ENCODE peak calls at places on chromosome 13, in eight cellular contexts. U, O, T, A, J, S, I and X are unnamed samples.

GRCh38 chr13:104086759-104087158 is 1020.5 kb upstream of the SLC10A2 start:
- DNase-seq in U (peak; percentile 58), O (no peak), T (no peak), A (no peak), J (no peak), S (no peak), I (no peak), X (no peak)

GRCh38 chr13:83906240-83906820 is 24.1 kb upstream of the SLITRK1 start:
- DNase-seq in U (no peak), O (no peak), T (no peak), A (no peak), J (no peak), S (no peak), I (no peak), X (no peak)

GRCh38 chr13:66943530-66943929 is 286.6 kb downstream of the PCDH9 start:
- DNase-seq in U (no peak), O (no peak), T (no peak), A (no peak), J (no peak), S (no peak), I (no peak), X (no peak)

GRCh38 chr13:44237276-44237767 is 136.3 kb upstream of the SERP2 start:
- DNase-seq in U (peak; percentile 97), O (peak; percentile 65), T (peak; percentile 93), A (peak; percentile 93), J (no peak), S (peak; percentile 9), I (no peak), X (no peak)

GRCh38 chr13:30105381-30105780 is 202.0 kb downstream of the KATNAL1 start:
- DNase-seq in U (no peak), O (no peak), T (no peak), A (no peak), J (no peak), S (no peak), I (no peak), X (no peak)

GRCh38 chr13:70027551-70027950 is 80.1 kb upstream of the ATXN8OS start:
- DNase-seq in U (no peak), O (no peak), T (no peak), A (no peak), J (no peak), S (no peak), I (no peak), X (no peak)

GRCh38 chr13:23739597-23739996 is 149.6 kb downstream of the MIPEP start:
- DNase-seq in U (peak; percentile 8), O (no peak), T (no peak), A (no peak), J (no peak), S (no peak), I (no peak), X (no peak)

GRCh38 chr13:101965096-101965495 is 436.8 kb downstream of the FGF14 start:
- DNase-seq in U (no peak), O (no peak), T (no peak), A (no peak), J (no peak), S (no peak), I (no peak), X (no peak)

GRCh38 chr13:112724788-112725345 is 35.0 kb downstream of the ATP11A start:
- DNase-seq in U (no peak), O (no peak), T (no peak), A (no peak), J (no peak), S (no peak), I (no peak), X (no peak)

GRCh38 chr13:36214163-36214921 is at the start of gene SOHLH2:
- DNase-seq in U (no peak), O (no peak), T (no peak), A (no peak), J (no peak), S (no peak), I (no peak), X (no peak)

GRCh38 chr13:42272115-42272756 is at the start of gene AKAP11:
- DNase-seq in U (peak; percentile 54), O (no peak), T (peak; percentile 61), A (peak; percentile 35), J (peak; percentile 18), S (peak; percentile 51), I (no peak), X (peak; percentile 7)

GRCh38 chr13:74889321-74889720 is 592.6 kb downstream of the TBC1D4 start:
- DNase-seq in U (peak; percentile 39), O (no peak), T (no peak), A (no peak), J (no peak), S (no peak), I (no peak), X (no peak)

GRCh38 chr13:61670384-61671161 is 254.9 kb upstream of the PCDH20 start:
- DNase-seq in U (no peak), O (no peak), T (no peak), A (no peak), J (no peak), S (no peak), I (no peak), X (no peak)

GRCh38 chr13:65555973-65556372 is 1674.2 kb downstream of the PCDH9 start:
- DNase-seq in U (no peak), O (no peak), T (no peak), A (no peak), J (no peak), S (no peak), I (no peak), X (no peak)

GRCh38 chr13:50033696-50034095 is 18.5 kb downstream of the KCNRG start:
- DNase-seq in U (peak; percentile 58), O (no peak), T (peak; percentile 22), A (peak; percentile 81), J (no peak), S (no peak), I (no peak), X (no peak)

GRCh38 chr13:34391071-34391470 is 551.0 kb upstream of the NBEA start:
- DNase-seq in U (no peak), O (no peak), T (peak; percentile 76), A (peak; percentile 68), J (no peak), S (no peak), I (no peak), X (no peak)

GRCh38 chr13:76846363-76846762 is 39.8 kb downstream of the KCTD12 start:
- DNase-seq in U (no peak), O (no peak), T (peak; percentile 29), A (peak; percentile 52), J (no peak), S (no peak), I (no peak), X (no peak)

GRCh38 chr13:99258210-99258860 is at the start of gene GPR18:
- DNase-seq in U (no peak), O (no peak), T (no peak), A (no peak), J (no peak), S (no peak), I (no peak), X (peak; percentile 21)

GRCh38 chr13:48615017-48615416 is 38.7 kb upstream of the CYSLTR2 start:
- DNase-seq in U (no peak), O (no peak), T (no peak), A (no peak), J (no peak), S (no peak), I (no peak), X (no peak)

GRCh38 chr13:75308222-75308621 is 173.7 kb downstream of the TBC1D4 start:
- DNase-seq in U (no peak), O (no peak), T (no peak), A (no peak), J (no peak), S (peak; percentile 53), I (no peak), X (no peak)

GRCh38 chr13:101567841-101568240 is 115.4 kb downstream of the ITGBL1 start:
- DNase-seq in U (no peak), O (no peak), T (no peak), A (peak; percentile 18), J (no peak), S (no peak), I (no peak), X (no peak)

GRCh38 chr13:29474991-29475390 is 120.5 kb downstream of the SLC7A1 start:
- DNase-seq in U (peak; percentile 54), O (no peak), T (no peak), A (peak; percentile 74), J (no peak), S (no peak), I (no peak), X (no peak)

GRCh38 chr13:21124853-21125252 is 51.5 kb downstream of the SKA3 start:
- DNase-seq in U (peak; percentile 75), O (no peak), T (peak; percentile 26), A (peak; percentile 39), J (no peak), S (no peak), I (no peak), X (no peak)

GRCh38 chr13:43749503-43749902 is 37.3 kb downstream of the ENOX1 start:
- DNase-seq in U (no peak), O (no peak), T (no peak), A (no peak), J (no peak), S (no peak), I (no peak), X (no peak)

GRCh38 chr13:77388944-77389616 is 62.2 kb upstream of the MYCBP2 start:
- DNase-seq in U (no peak), O (no peak), T (no peak), A (no peak), J (no peak), S (no peak), I (no peak), X (no peak)

GRCh38 chr13:76620036-76620435 is 266.2 kb downstream of the KCTD12 start:
- DNase-seq in U (no peak), O (no peak), T (no peak), A (no peak), J (no peak), S (no peak), I (no peak), X (no peak)

GRCh38 chr13:20174656-20175405 is 14.0 kb upstream of the GJA3 start:
- DNase-seq in U (peak; percentile 94), O (peak; percentile 61), T (peak; percentile 94), A (peak; percentile 86), J (no peak), S (peak; percentile 68), I (peak; percentile 58), X (peak; percentile 60)

GRCh38 chr13:20720499-20720898 is 17.0 kb downstream of the IL17D start:
- DNase-seq in U (no peak), O (no peak), T (no peak), A (no peak), J (no peak), S (no peak), I (no peak), X (no peak)

GRCh38 chr13:25286308-25286968 is 850 bp downstream of the MTMR6 start:
- DNase-seq in U (peak; percentile 52), O (no peak), T (peak; percentile 60), A (peak; percentile 54), J (no peak), S (peak; percentile 47), I (no peak), X (no peak)

GRCh38 chr13:113468461-113469147 is 15.3 kb upstream of the ADPRHL1 start:
- DNase-seq in U (no peak), O (no peak), T (no peak), A (no peak), J (no peak), S (no peak), I (no peak), X (no peak)

GRCh38 chr13:113211774-113212173 is 2.4 kb downstream of the CUL4A start:
- DNase-seq in U (no peak), O (no peak), T (no peak), A (no peak), J (no peak), S (no peak), I (no peak), X (no peak)

GRCh38 chr13:114019367-114019766 is 45.5 kb upstream of the C13orf46 start:
- DNase-seq in U (no peak), O (no peak), T (peak; percentile 57), A (no peak), J (no peak), S (no peak), I (no peak), X (peak; percentile 32)

GRCh38 chr13:112953591-112954487 is 15.2 kb upstream of the MCF2L start:
- DNase-seq in U (no peak), O (no peak), T (no peak), A (no peak), J (no peak), S (no peak), I (no peak), X (no peak)

GRCh38 chr13:95559100-95559499 is 6.6 kb downstream of the CLDN10 start:
- DNase-seq in U (no peak), O (no peak), T (no peak), A (no peak), J (no peak), S (no peak), I (no peak), X (no peak)